ENCODE peak calls at places on chromosomes 2 and 18, in four cellular contexts. U, D, L and Y are unnamed samples.

GRCh38 chr2:222307138-222307756 is 8.4 kb upstream of the PAX3 start:
- DNase-seq in L (no peak), U (peak; percentile 62), D (no peak), Y (no peak)

GRCh38 chr2:238418196-238418998 is 8.3 kb upstream of the ASB1 start:
- DNase-seq in D (no peak), L (no peak), U (peak; percentile 67), Y (no peak)

GRCh38 chr2:71101656-71102055 is 28.4 kb downstream of the MCEE start:
- DNase-seq in D (no peak), L (no peak), U (no peak), Y (peak; percentile 55)

GRCh38 chr2:204503869-204504268 is 41.4 kb upstream of the PARD3B start:
- DNase-seq in U (no peak), L (no peak), D (no peak), Y (no peak)

GRCh38 chr2:11309706-11310105 is 34.7 kb downstream of the ROCK2 start:
- DNase-seq in L (no peak), U (no peak), D (no peak), Y (no peak)

GRCh38 chr2:69385443-69386151 is 1.4 kb downstream of the GFPT1 start:
- DNase-seq in U (peak; percentile 40), L (no peak), D (no peak), Y (no peak)

GRCh38 chr2:230346921-230347533 is 20.0 kb downstream of the SP140L start:
- DNase-seq in L (no peak), D (no peak), U (no peak), Y (no peak)

GRCh38 chr2:46385786-46386577 is 88.8 kb downstream of the EPAS1 start:
- DNase-seq in L (no peak), U (no peak), D (no peak), Y (no peak)

GRCh38 chr2:88692187-88692586 is 714 bp downstream of the RPIA start:
- DNase-seq in D (no peak), L (no peak), U (peak; percentile 47), Y (peak; percentile 36)

GRCh38 chr2:133475610-133476009 is 92.7 kb downstream of the NCKAP5 start:
- DNase-seq in L (no peak), U (no peak), D (no peak), Y (no peak)

GRCh38 chr18:21063011-21063410 is 48.6 kb downstream of the ROCK1 start:
- DNase-seq in U (no peak), L (no peak), D (no peak), Y (no peak)

GRCh38 chr2:242013771-242014170 is 144.2 kb downstream of the RTP5 start:
- DNase-seq in U (no peak), L (peak; percentile 28), D (no peak), Y (no peak)

GRCh38 chr2:161761160-161761559 is 136.9 kb downstream of the SLC4A10 start:
- DNase-seq in D (no peak), L (no peak), U (no peak), Y (no peak)

GRCh38 chr2:8138923-8139667 is 542.8 kb upstream of the ID2 start:
- DNase-seq in U (no peak), D (no peak), L (peak; percentile 70), Y (no peak)

GRCh38 chr2:113248997-113249770 is 29.5 kb downstream of the PAX8 start:
- DNase-seq in L (peak; percentile 93), U (peak; percentile 86), D (peak; percentile 77), Y (peak; percentile 80)

GRCh38 chr2:41872646-41873045 is 175.2 kb upstream of the PKDCC start:
- DNase-seq in U (no peak), L (no peak), D (no peak), Y (no peak)

GRCh38 chr2:157404363-157404762 is 39.5 kb downstream of the CYTIP start:
- DNase-seq in D (no peak), U (no peak), L (no peak), Y (no peak)

GRCh38 chr2:42928161-42928691 is 135.8 kb upstream of the HAAO start:
- DNase-seq in D (no peak), U (peak; percentile 78), L (no peak), Y (no peak)

GRCh38 chr18:62715439-62715792 is at the start of gene PHLPP1:
- DNase-seq in D (no peak), U (no peak), L (no peak), Y (no peak)

GRCh38 chr18:62713651-62714247 is 1.6 kb upstream of the PHLPP1 start:
- DNase-seq in U (no peak), D (no peak), L (no peak), Y (no peak)

GRCh38 chr18:62716679-62717058 is 1.3 kb downstream of the PHLPP1 start:
- DNase-seq in L (no peak), D (peak; percentile 59), U (peak; percentile 62), Y (peak; percentile 88)

GRCh38 chr18:62715829-62716678 is 713 bp downstream of the PHLPP1 start:
- DNase-seq in L (peak; percentile 64), D (peak; percentile 57), U (peak; percentile 57), Y (peak; percentile 66)

DNA sequence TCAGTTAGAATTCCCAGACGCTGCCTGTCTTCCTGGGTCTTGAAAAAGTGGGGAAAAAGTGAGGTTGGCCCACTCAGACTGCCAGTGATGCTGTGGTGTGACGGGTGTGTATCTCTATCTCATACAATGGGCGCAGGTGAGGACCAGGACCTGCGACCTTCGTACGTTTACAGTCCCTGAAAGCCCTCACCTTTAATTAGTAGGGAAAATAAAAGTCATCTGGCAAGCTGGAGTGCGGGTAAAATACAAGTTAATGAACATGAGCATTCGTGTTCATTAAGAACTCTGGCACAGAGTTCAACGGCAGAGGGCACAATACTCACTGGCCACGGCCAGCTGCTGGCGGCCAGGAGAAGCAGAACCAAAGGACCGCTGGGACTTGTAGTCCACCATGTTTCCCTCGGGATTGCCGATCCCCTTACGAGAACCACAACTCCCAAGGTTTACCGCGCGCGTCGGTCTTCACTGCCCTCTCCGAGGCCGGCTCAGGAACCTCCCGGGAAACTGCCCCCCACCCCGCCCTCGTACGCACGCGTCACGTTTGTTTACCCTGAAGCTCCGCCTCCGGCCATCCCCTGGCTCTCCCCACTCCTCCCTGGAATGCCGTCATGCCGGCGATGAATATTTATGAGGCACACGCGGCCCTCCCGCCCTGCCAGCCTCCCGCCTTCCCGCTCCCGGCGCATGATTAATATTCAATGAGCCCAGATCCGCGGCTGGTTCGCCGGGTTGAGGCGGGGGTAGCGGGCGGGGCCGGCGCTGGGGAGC is 486 bp upstream of the PHLPP1 start:
- DNase-seq in L (peak; percentile 99), U (peak; percentile 100), D (peak; percentile 99), Y (peak; percentile 100)
- H3K4me3 ChIP-seq in L (peak overlapping the region; percentile 77), U (peak overlapping the region; percentile 52), D (peak overlapping the region; percentile 75), Y (peak overlapping the region; percentile 38)

GRCh38 chr2:4763009-4763408 is 929.2 kb upstream of the SOX11 start:
- DNase-seq in U (no peak), L (no peak), D (no peak), Y (no peak)
- TF ChIP-seq CTCF in U (no peak), L (peak; percentile 36), D (peak; percentile 40), Y (no peak)

DNA sequence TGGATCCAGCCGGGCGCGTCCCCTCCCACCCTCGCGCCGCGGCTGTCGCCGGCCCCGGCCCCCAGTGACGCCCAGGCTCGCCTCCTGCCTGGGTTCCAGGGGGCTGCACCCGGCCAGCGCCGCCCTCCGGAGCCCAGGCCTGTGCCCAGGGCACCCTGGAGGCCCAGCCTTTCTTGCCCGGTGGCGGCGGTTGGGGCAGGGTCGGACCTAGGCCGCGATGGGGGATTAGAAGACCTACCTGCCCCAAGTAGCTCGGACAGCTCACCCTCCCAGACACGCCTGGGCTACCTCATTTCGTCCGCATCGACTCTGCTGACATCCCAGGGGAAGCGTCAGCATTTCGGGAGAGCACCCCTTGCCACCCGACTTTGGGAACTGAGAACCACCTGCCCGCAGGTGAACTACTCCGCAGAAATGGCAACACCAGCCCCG is 727 bp upstream of the ARL4C start:
- DNase-seq in U (no peak), D (no peak), L (no peak), Y (no peak)
- H3K27ac ChIP-seq in U (no peak overlapping the region), D (peak overlapping the region; percentile 79), L (peak overlapping the region; percentile 75), Y (peak overlapping the region; percentile 75)

GRCh38 chr2:607172-607571 is 70.0 kb downstream of the TMEM18 start:
- DNase-seq in U (no peak), D (no peak), L (peak; percentile 52), Y (no peak)
- H3K4me3 ChIP-seq in U (no peak overlapping the region), D (no peak overlapping the region), L (no peak overlapping the region), Y (no peak overlapping the region)

DNA sequence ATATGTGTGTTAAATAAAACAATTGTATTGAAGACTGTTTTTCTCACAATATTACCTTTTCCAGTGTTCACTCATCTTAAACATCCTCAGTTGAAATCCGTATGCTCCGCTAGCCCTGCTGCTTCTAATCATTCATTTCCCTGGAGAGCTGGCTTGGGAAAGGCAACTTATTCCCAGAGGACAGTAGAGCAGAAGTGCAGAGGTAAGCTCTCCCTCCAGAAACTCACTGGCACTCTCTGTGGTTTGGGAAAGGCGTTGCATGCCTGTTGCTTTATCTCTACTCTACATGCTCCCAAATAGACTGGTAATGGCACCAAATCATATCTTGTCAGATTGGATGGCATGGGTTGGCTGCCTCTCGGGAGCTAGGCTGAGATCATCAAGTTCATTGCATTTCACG is 117.1 kb upstream of the BOD1L2 start:
- DNase-seq in L (no peak), D (no peak), U (no peak), Y (no peak)
- TF ChIP-seq CTCF in L (no peak), D (no peak), U (no peak), Y (no peak)

GRCh38 chr2:179344280-179344961 is 79.8 kb upstream of the SESTD1 start:
- DNase-seq in L (no peak), D (no peak), U (no peak), Y (no peak)
- H3K27ac ChIP-seq in L (peak overlapping the region; percentile 61), D (peak overlapping the region; percentile 31), U (no peak overlapping the region), Y (no peak overlapping the region)

GRCh38 chr2:233040571-233040970 is 8.1 kb downstream of the NEU2 start:
- DNase-seq in L (no peak), D (no peak), U (no peak), Y (no peak)

GRCh38 chr2:233041722-233042323 is 9.4 kb downstream of the NEU2 start:
- DNase-seq in U (no peak), L (no peak), D (no peak), Y (no peak)

GRCh38 chr2:233039217-233040173 is 7.0 kb downstream of the NEU2 start:
- DNase-seq in U (no peak), D (no peak), L (no peak), Y (no peak)

GRCh38 chr2:233042549-233042948 is 10.1 kb downstream of the NEU2 start:
- DNase-seq in D (no peak), L (no peak), U (no peak), Y (no peak)

DNA sequence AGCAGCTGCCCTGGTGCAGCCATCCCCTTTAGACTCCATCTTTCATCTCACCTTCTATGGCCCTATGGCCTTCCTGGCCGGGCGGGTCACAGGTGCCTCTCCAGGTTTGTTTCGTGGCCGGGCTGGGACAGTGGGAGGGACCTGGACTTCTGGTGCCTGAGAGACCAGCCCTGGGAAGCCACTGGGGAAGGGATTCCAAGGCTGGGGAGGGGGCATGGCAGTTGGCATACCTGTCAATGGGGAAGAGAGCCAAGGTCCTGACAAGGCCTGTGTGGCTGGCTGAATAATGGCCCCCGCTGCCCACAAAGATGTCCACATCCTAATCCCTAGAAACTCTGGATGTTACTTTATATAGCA is 7.7 kb downstream of the NEU2 start:
- DNase-seq in L (no peak), D (no peak), U (no peak), Y (no peak)
- H3K4me3 ChIP-seq in L (no peak overlapping the region), D (no peak overlapping the region), U (no peak overlapping the region), Y (no peak overlapping the region)

DNA sequence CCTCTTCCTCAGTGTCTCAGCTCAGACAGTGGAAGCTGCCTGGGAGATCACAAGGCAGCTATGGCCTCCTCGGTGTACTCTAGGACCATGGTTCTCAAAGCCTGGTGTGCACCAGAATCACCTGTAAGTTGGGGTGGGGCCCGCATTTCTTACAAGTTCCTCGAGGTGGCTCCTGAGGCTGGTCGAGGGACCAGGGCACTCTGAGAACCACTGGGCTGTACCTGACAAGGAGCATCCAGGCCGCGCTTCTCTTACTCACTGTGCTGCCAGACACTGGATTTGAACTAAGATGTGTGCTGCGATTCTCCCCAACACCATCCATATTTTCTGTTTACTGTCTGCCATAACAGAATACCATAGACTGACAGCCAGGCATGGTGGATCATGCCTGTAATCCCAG is 59.5 kb downstream of the DIPK1C start:
- DNase-seq in U (no peak), L (no peak), D (no peak), Y (no peak)
- TF ChIP-seq CTCF in U (no peak), L (no peak), D (no peak), Y (no peak)